ENCODE peak calls at places on chromosomes 12 and 14, in six cellular contexts. L is adrenal gland, S is HFF-Myc, K is heart left ventricle, Q is H1, Z is nephron progenitor cell. I is an unnamed sample.

GRCh38 chr12:65586796-65587195 is 237.5 kb upstream of the HMGA2 start:
- DNase-seq in L (no peak), S (no peak), K (no peak), Q (no peak), Z (no peak), I (no peak)

GRCh38 chr12:14643247-14643646 is 53.2 kb downstream of the GUCY2C start:
- DNase-seq in L (no peak), S (no peak), K (no peak), Q (no peak), Z (no peak), I (no peak)

GRCh38 chr12:67475725-67476124 is 172.8 kb upstream of the DYRK2 start:
- DNase-seq in L (no peak), S (no peak), K (no peak), Q (no peak), Z (no peak), I (no peak)

GRCh38 chr12:85462888-85463287 is 182.9 kb downstream of the ALX1 start:
- DNase-seq in L (no peak), S (no peak), K (no peak), Q (no peak), Z (no peak), I (no peak)

GRCh38 chr12:1962432-1963020 is 41.7 kb downstream of the DCP1B start:
- DNase-seq in L (no peak), S (no peak), K (no peak), Q (no peak), Z (no peak), I (no peak)

GRCh38 chr14:81193924-81194633 is 26.7 kb downstream of the GTF2A1 start:
- DNase-seq in L (no peak), S (no peak), K (no peak), Q (no peak), Z (no peak), I (no peak)

GRCh38 chr14:33567736-33568124 is 383.1 kb downstream of the EGLN3 start:
- DNase-seq in L (no peak), S (no peak), K (no peak), Q (no peak), Z (no peak), I (no peak)

GRCh38 chr14:20811994-20812393 is 9.3 kb upstream of the RNASE1 start:
- DNase-seq in L (no peak), S (no peak), K (no peak), Q (no peak), Z (no peak), I (no peak)

GRCh38 chr12:132465269-132466190 is 24.4 kb upstream of the FBRSL1 start:
- DNase-seq in L (no peak), S (no peak), K (no peak), Q (no peak), Z (peak; percentile 49), I (no peak)

GRCh38 chr12:97396989-97397388 is 65.6 kb upstream of the RMST start:
- DNase-seq in L (no peak), S (no peak), K (no peak), Q (peak; percentile 50), Z (peak; percentile 13), I (no peak)

DNA sequence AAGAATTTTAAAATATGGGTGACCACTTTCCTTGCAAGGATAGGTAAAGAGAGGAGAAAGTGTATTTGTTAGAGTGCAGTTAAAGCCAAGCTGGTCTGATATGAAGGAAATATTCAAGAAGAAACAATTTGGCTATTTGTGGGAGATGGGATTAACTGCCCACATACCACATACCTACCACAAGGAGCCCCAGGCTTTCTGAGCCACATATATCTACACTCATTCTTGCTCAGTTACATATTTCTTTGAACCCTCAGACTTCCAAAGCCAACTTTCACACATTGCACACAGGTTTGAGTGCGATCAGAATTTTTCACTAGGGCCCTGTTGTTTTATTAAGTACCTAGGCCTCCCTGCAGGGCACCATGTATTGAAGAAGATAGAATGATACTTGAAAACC is 330.2 kb downstream of the ZFP36L1 start:
- DNase-seq in L (no peak), S (no peak), K (no peak), Q (no peak), Z (no peak), I (no peak)
- TF ChIP-seq CTCF in L (no peak), S (peak; percentile 32), K (no peak), Q (peak; percentile 20), Z (no peak), I (no peak)

GRCh38 chr12:6280053-6280469 is 30.4 kb upstream of the PLEKHG6 start:
- DNase-seq in L (peak; percentile 87), S (peak; percentile 88), K (no peak), Q (no peak), Z (no peak), I (peak; percentile 94)
- TF ChIP-seq CTCF in L (no peak), S (no peak), K (no peak), Q (no peak), Z (no peak), I (no peak)

GRCh38 chr12:77521458-77522115 is 309.1 kb upstream of the NAV3 start:
- DNase-seq in L (no peak), S (peak; percentile 14), K (no peak), Q (no peak), Z (no peak), I (no peak)
- TF ChIP-seq CTCF in L (no peak), S (no peak), K (no peak), Q (no peak), Z (no peak), I (no peak)

GRCh38 chr14:74085047-74085637 is 386 bp downstream of the LIN52 start:
- DNase-seq in L (no peak), S (no peak), K (no peak), Q (peak; percentile 1), Z (peak; percentile 42), I (peak; percentile 15)

GRCh38 chr14:74085828-74086227 is 1.1 kb downstream of the LIN52 start:
- DNase-seq in L (no peak), S (no peak), K (no peak), Q (no peak), Z (no peak), I (no peak)

GRCh38 chr14:74083161-74083560 is 1.1 kb downstream of the ALDH6A1 start:
- DNase-seq in L (no peak), S (no peak), K (no peak), Q (no peak), Z (no peak), I (no peak)

GRCh38 chr14:74083784-74084276 is 423 bp downstream of the ALDH6A1 start:
- DNase-seq in L (peak; percentile 33), S (no peak), K (no peak), Q (no peak), Z (no peak), I (no peak)

GRCh38 chr14:74084277-74085046 is at the start of the genes ALDH6A1 and LIN52:
- DNase-seq in L (peak; percentile 100), S (peak; percentile 100), K (peak; percentile 99), Q (peak; percentile 99), Z (peak; percentile 100), I (peak; percentile 100)
- TF ChIP-seq CTCF in L (no peak), S (no peak), K (no peak), Q (peak; percentile 11), Z (no peak), I (no peak)

GRCh38 chr14:49612671-49613070 is 7.8 kb downstream of the RPL36AL start:
- DNase-seq in L (no peak), S (no peak), K (no peak), Q (no peak), Z (no peak), I (no peak)
- TF ChIP-seq CTCF in L (no peak), S (no peak), K (no peak), Q (no peak), Z (no peak), I (no peak)

DNA sequence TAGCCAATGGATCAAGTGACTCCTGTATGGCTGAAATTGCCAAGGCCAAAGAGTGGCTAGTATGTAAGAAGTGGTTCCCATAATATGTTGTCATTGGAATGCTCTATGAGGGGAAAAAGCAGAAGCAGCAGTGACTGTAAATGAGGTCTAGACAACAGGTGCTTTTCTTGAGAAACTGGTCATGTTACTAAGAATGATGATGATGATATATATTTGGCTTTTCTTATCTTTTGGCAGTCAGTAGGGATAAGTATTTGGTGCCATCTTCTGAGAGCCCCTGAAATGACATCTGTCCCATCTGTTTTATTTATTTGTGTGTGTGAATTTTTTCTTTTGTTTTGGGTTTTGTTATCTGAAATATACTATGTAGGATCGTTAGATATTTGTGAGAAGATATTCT is 141.7 kb downstream of the SYT1 start:
- DNase-seq in L (no peak), S (no peak), K (no peak), Q (no peak), Z (no peak), I (no peak)
- TF ChIP-seq CTCF in L (no peak), S (no peak), K (no peak), Q (peak; percentile 17), Z (no peak), I (no peak)

GRCh38 chr12:12265035-12265434 is 1.8 kb downstream of the LRP6 start:
- DNase-seq in L (no peak), S (no peak), K (no peak), Q (no peak), Z (no peak), I (no peak)

GRCh38 chr12:12267801-12268200 is 957 bp upstream of the LRP6 start:
- DNase-seq in L (no peak), S (no peak), K (no peak), Q (no peak), Z (no peak), I (no peak)

GRCh38 chr12:12265571-12266388 is 1.1 kb downstream of the LRP6 start:
- DNase-seq in L (no peak), S (no peak), K (no peak), Q (no peak), Z (no peak), I (no peak)

GRCh38 chr12:12266389-12266872 is 413 bp downstream of the LRP6 start:
- DNase-seq in L (no peak), S (no peak), K (peak; percentile 30), Q (no peak), Z (no peak), I (no peak)

GRCh38 chr12:12266873-12267634 is at the start of gene LRP6:
- DNase-seq in L (peak; percentile 92), S (peak; percentile 57), K (peak; percentile 93), Q (peak; percentile 65), Z (peak; percentile 92), I (peak; percentile 70)
- TF ChIP-seq CTCF in L (no peak), S (no peak), K (no peak), Q (no peak), Z (no peak), I (no peak)

GRCh38 chr12:52122904-52123303 is 43.4 kb downstream of the SMIM41 start:
- DNase-seq in L (no peak), S (no peak), K (no peak), Q (no peak), Z (no peak), I (no peak)
- TF ChIP-seq CTCF in L (no peak), S (no peak), K (no peak), Q (no peak), Z (no peak), I (no peak)

I was measured in lower leg skin.